ENCODE peak calls at places on chromosome 17, in four cellular contexts. N is brain pericyte; H is CD4-positive, alpha-beta T cell; U is NCI-H1105 treated with DMSO at 0.1 percent for 48 hours. I is an unnamed sample.

GRCh38 chr17:1724351-1724868 is at the start of gene WDR81:
- DNase-seq in N (no peak), H (peak), U (peak), I (peak)

GRCh38 chr17:43953746-43954145 is at the start of gene PYY:
- DNase-seq in N (no peak), H (no peak), U (no peak), I (no peak)

GRCh38 chr17:81959362-81960129 is 1.4 kb downstream of the NOTUM start:
- DNase-seq in N (no peak), H (peak), U (peak), I (no peak)

GRCh38 chr17:65799454-65799853 is 238.0 kb upstream of the AXIN2 start:
- DNase-seq in N (no peak), H (no peak), U (no peak), I (no peak)

GRCh38 chr17:81983639-81984373 is 6.4 kb downstream of the ASPSCR1 start:
- DNase-seq in N (no peak), H (no peak), U (no peak), I (no peak)

GRCh38 chr17:63001689-63002394 is 35.8 kb downstream of the TANC2 start:
- DNase-seq in N (no peak), H (no peak), U (no peak), I (no peak)

GRCh38 chr17:66481259-66481658 is 178.8 kb downstream of the PRKCA start:
- DNase-seq in N (no peak), H (no peak), U (no peak), I (no peak)

GRCh38 chr17:15388356-15389046 is 47.1 kb upstream of the TEKT3 start:
- DNase-seq in N (no peak), H (no peak), U (no peak), I (no peak)

GRCh38 chr17:64787255-64787920 is 125.3 kb upstream of the SMURF2 start:
- DNase-seq in N (no peak), H (no peak), U (no peak), I (no peak)

GRCh38 chr17:7043544-7044268 is at the start of gene SLC16A11:
- DNase-seq in N (peak), H (no peak), U (peak), I (no peak)

GRCh38 chr17:6554871-6555330 is 1.5 kb downstream of the PITPNM3 start:
- DNase-seq in N (no peak), H (no peak), U (no peak), I (no peak)

GRCh38 chr17:39753514-39754160 is 15.9 kb downstream of the GRB7 start:
- DNase-seq in N (no peak), H (peak), U (peak), I (no peak)

GRCh38 chr17:45292696-45293412 is 24.0 kb downstream of the MAP3K14 start:
- DNase-seq in N (no peak), H (no peak), U (no peak), I (no peak)

GRCh38 chr17:28242791-28243190 is 76.2 kb upstream of the TMEM97 start:
- DNase-seq in N (no peak), H (no peak), U (no peak), I (no peak)

GRCh38 chr17:37702605-37703004 is 42.3 kb downstream of the HNF1B start:
- DNase-seq in N (no peak), H (no peak), U (no peak), I (peak)

GRCh38 chr17:78735832-78736525 is 46.1 kb downstream of the CYTH1 start:
- DNase-seq in N (no peak), H (no peak), U (no peak), I (no peak)

GRCh38 chr17:74410001-74410443 is 21.9 kb upstream of the GPRC5C start:
- DNase-seq in N (no peak), H (no peak), U (no peak), I (no peak)

GRCh38 chr17:1312261-1312870 is 32.9 kb downstream of the TRARG1 start:
- DNase-seq in N (no peak), H (no peak), U (peak), I (no peak)

GRCh38 chr17:17254026-17254425 is 17.1 kb upstream of the FLCN start:
- DNase-seq in N (no peak), H (no peak), U (no peak), I (no peak)

GRCh38 chr17:50830994-50831393 is 4.4 kb upstream of the WFIKKN2 start:
- DNase-seq in N (peak), H (no peak), U (no peak), I (no peak)

GRCh38 chr17:77728022-77728671 is 230.4 kb upstream of the TNRC6C start:
- DNase-seq in N (no peak), H (no peak), U (peak), I (peak)

GRCh38 chr17:40139566-40140058 is 725 bp upstream of the CASC3 start:
- DNase-seq in N (no peak), H (no peak), U (no peak), I (no peak)

GRCh38 chr17:145671-146541 is 8.5 kb downstream of the SCGB1C2 start:
- DNase-seq in N (no peak), H (no peak), U (no peak), I (no peak)

GRCh38 chr17:54982399-54982798 is 13.8 kb downstream of the STXBP4 start:
- DNase-seq in N (peak), H (no peak), U (no peak), I (peak)

I was measured in fibroblast of the conjunctiva.